ENCODE peak calls at places on chromosomes 4 and X, in ten cellular contexts. O is T-cell; Y is memory B cell; H is HCT116; X is OCI-LY7; C is HT-29; N is body of pancreas; K is stimulated activated CD4-positive, alpha-beta T cell treated with anti-CD3 and anti-CD28 coated beads, Interleukin-4, amount 100 ng/mL, for 24 hours; A is stimulated activated CD8-positive, alpha-beta memory T cell treated with anti-CD3 and anti-CD28 coated beads, Interleukin-4, amount 100 ng/mL, for 4 hours; Q is activated gamma-delta T cell treated with Interleukin-2 at 50 U/mL for 16 hours. E is an unnamed sample.

GRCh38 chrX:38890963-38891362 is 89.7 kb downstream of the MID1IP1 start:
- DNase-seq in X (no peak), N (no peak), O (no peak), Y (no peak), H (no peak), C (no peak), A (no peak), Q (no peak), K (no peak), E (no peak)

GRCh38 chrX:64894454-64895038 is 81.7 kb downstream of the ZC4H2 start:
- DNase-seq in X (peak), N (peak), H (peak), Y (no peak), Q (no peak), O (peak), C (peak), K (peak), A (no peak), E (no peak)

GRCh38 chrX:118347131-118347530 is 1.2 kb downstream of the WDR44 start:
- DNase-seq in N (no peak), X (no peak), O (no peak), H (no peak), A (no peak), K (no peak), C (peak), Y (no peak), Q (no peak), E (no peak)

GRCh38 chr4:182918791-182919302 is 1.7 kb upstream of the DCTD start:
- DNase-seq in X (peak), N (no peak), C (no peak), Q (no peak), K (peak), H (no peak), Y (no peak), A (no peak), O (peak), E (no peak)

GRCh38 chrX:42934020-42934701 is 156.2 kb upstream of the PPP1R2C start:
- DNase-seq in O (no peak), Q (peak), Y (no peak), C (no peak), A (no peak), N (no peak), X (peak), K (no peak), H (no peak), E (no peak)

GRCh38 chr4:183571350-183572076 is 66.7 kb downstream of the ING2 start:
- DNase-seq in H (no peak), X (no peak), N (peak), K (no peak), A (no peak), Q (no peak), C (peak), Y (no peak), O (no peak), E (no peak)

GRCh38 chrX:71291381-71291780 is 7.9 kb downstream of the NONO start:
- DNase-seq in N (no peak), Q (no peak), A (no peak), Y (no peak), X (no peak), H (no peak), C (no peak), O (no peak), K (no peak), E (no peak)

GRCh38 chr4:142585411-142585810 is 260.7 kb downstream of the INPP4B start:
- DNase-seq in C (no peak), H (no peak), Q (no peak), X (no peak), O (no peak), A (no peak), K (no peak), N (no peak), Y (no peak), E (no peak)

GRCh38 chr4:80393246-80393969 is 57.9 kb downstream of the CFAP299 start:
- DNase-seq in O (no peak), Q (no peak), X (no peak), H (no peak), C (no peak), N (no peak), A (no peak), Y (no peak), K (peak), E (no peak)

GRCh38 chr4:8724436-8725070 is 132.0 kb downstream of the CPZ start:
- DNase-seq in H (no peak), O (no peak), X (no peak), Y (no peak), A (no peak), C (no peak), Q (no peak), N (peak), K (no peak), E (no peak)

GRCh38 chr4:184653650-184654049 is 4.1 kb downstream of the PRIMPOL start:
- DNase-seq in H (no peak), Q (no peak), K (no peak), O (no peak), Y (no peak), C (no peak), N (no peak), X (no peak), A (no peak), E (no peak)

GRCh38 chrX:13864264-13864663 is 47.4 kb upstream of the GPM6B start:
- DNase-seq in X (no peak), Y (no peak), C (no peak), H (no peak), Q (no peak), A (no peak), K (no peak), N (no peak), O (no peak), E (no peak)

GRCh38 chr4:108360857-108361820 is 192.4 kb upstream of the LEF1 start:
- DNase-seq in A (no peak), C (no peak), Q (no peak), O (no peak), H (no peak), K (no peak), Y (no peak), X (no peak), N (no peak), E (no peak)

GRCh38 chrX:139194571-139195280 is 335.8 kb upstream of the F9 start:
- DNase-seq in H (no peak), Q (no peak), O (no peak), A (no peak), X (no peak), Y (no peak), K (no peak), C (no peak), N (peak), E (no peak)

GRCh38 chr4:139609647-139610046 is 53.6 kb upstream of the SETD7 start:
- DNase-seq in A (no peak), K (no peak), H (no peak), C (no peak), Q (no peak), O (no peak), X (no peak), N (no peak), Y (no peak), E (no peak)

GRCh38 chr4:122606364-122607043 is 14.4 kb downstream of the IL21 start:
- DNase-seq in N (no peak), C (no peak), K (no peak), A (no peak), Q (no peak), H (no peak), X (no peak), O (no peak), Y (no peak), E (no peak)

GRCh38 chr4:16466581-16466980 is 240.3 kb upstream of the TAPT1 start:
- DNase-seq in C (no peak), Q (no peak), K (no peak), O (no peak), A (no peak), H (no peak), N (no peak), X (no peak), Y (no peak), E (no peak)

GRCh38 chr4:70628444-70628843 is at the start of gene ENAM:
- DNase-seq in Y (no peak), N (no peak), C (no peak), O (no peak), K (no peak), X (no peak), A (no peak), Q (no peak), H (no peak), E (no peak)

GRCh38 chrX:66074920-66075879 is 35.3 kb upstream of the VSIG4 start:
- DNase-seq in A (no peak), N (no peak), H (no peak), C (no peak), Q (peak), X (no peak), O (peak), K (peak), Y (no peak), E (peak)

GRCh38 chr4:48255130-48255958 is 14.3 kb downstream of the TEC start:
- DNase-seq in N (no peak), Q (no peak), H (no peak), C (no peak), K (no peak), A (no peak), Y (no peak), O (no peak), X (no peak), E (no peak)

GRCh38 chrX:54921427-54922021 is 900 bp downstream of the TRO start:
- DNase-seq in K (peak), C (no peak), Y (no peak), O (peak), A (no peak), Q (peak), X (no peak), N (peak), H (no peak), E (no peak)

GRCh38 chrX:48854898-48855297 is 19.5 kb upstream of the PCSK1N start:
- DNase-seq in X (peak), C (peak), K (no peak), N (no peak), O (no peak), A (no peak), Q (no peak), Y (no peak), H (peak), E (no peak)

GRCh38 chr4:124768596-124768995 is 56.1 kb upstream of the ANKRD50 start:
- DNase-seq in O (no peak), C (no peak), H (no peak), Y (no peak), N (no peak), A (no peak), X (no peak), K (no peak), Q (no peak), E (no peak)

GRCh38 chrX:26762253-26762652 is 546.3 kb downstream of the MAGEB5 start:
- DNase-seq in N (no peak), X (no peak), A (no peak), H (no peak), Q (no peak), C (no peak), K (no peak), O (no peak), Y (no peak), E (no peak)

GRCh38 chrX:133590703-133591505 is 175.6 kb upstream of the GPC4 start:
- DNase-seq in C (no peak), H (no peak), Y (no peak), K (no peak), N (no peak), Q (no peak), X (no peak), O (no peak), A (no peak), E (no peak)

GRCh38 chrX:154074199-154074598 is 23.3 kb downstream of the MECP2 start:
- DNase-seq in H (no peak), A (no peak), Y (no peak), N (no peak), K (no peak), C (no peak), X (no peak), Q (no peak), O (no peak), E (no peak)

GRCh38 chr4:124030038-124030638 is 633.5 kb downstream of the SPRY1 start:
- DNase-seq in C (no peak), H (no peak), A (no peak), O (no peak), Q (no peak), X (no peak), K (no peak), N (no peak), Y (no peak), E (no peak)

E was measured in esophagus squamous epithelium.